ENCODE peak calls at places on chromosomes 16 and 17, in ten cellular contexts. One of them, this sample, is unnamed.

GRCh38 chr17:33127706-33128105 is 136.1 kb downstream of the SPACA3 start:
- DNase-seq in foreskin fibroblast: no peak
- DNase-seq in HFFc6: no peak
- DNase-seq in cardiac fibroblast: no peak
- DNase-seq in stomach: no peak
- DNase-seq in mesothelial cell of epicardium: no peak
- DNase-seq in HCT116: no peak
- DNase-seq in fibroblast of pulmonary artery: no peak
- DNase-seq in uterus: no peak
- DNase-seq in IMR-90: no peak
- DNase-seq in this sample: no peak

GRCh38 chr17:56830726-56831363 is 2.9 kb downstream of the C17orf67 start:
- DNase-seq in foreskin fibroblast: no peak
- DNase-seq in HFFc6: no peak
- DNase-seq in cardiac fibroblast: no peak
- DNase-seq in stomach: no peak
- DNase-seq in mesothelial cell of epicardium: no peak
- DNase-seq in HCT116: no peak
- DNase-seq in fibroblast of pulmonary artery: no peak
- DNase-seq in uterus: no peak
- DNase-seq in IMR-90: no peak
- DNase-seq in this sample: no peak

GRCh38 chr16:12819126-12820117 is 15.7 kb upstream of the CPPED1 start:
- DNase-seq in foreskin fibroblast: peak
- DNase-seq in HFFc6: peak
- DNase-seq in cardiac fibroblast: peak
- DNase-seq in stomach: peak
- DNase-seq in mesothelial cell of epicardium: peak
- DNase-seq in HCT116: peak
- DNase-seq in fibroblast of pulmonary artery: peak
- DNase-seq in uterus: peak
- DNase-seq in IMR-90: peak
- DNase-seq in this sample: peak

GRCh38 chr17:27224526-27225315 is 69.2 kb upstream of the WSB1 start:
- DNase-seq in foreskin fibroblast: peak
- DNase-seq in HFFc6: no peak
- DNase-seq in cardiac fibroblast: peak
- DNase-seq in stomach: no peak
- DNase-seq in mesothelial cell of epicardium: no peak
- DNase-seq in HCT116: no peak
- DNase-seq in fibroblast of pulmonary artery: no peak
- DNase-seq in uterus: no peak
- DNase-seq in IMR-90: no peak
- DNase-seq in this sample: no peak

GRCh38 chr17:79406316-79406715 is 204.5 kb downstream of the RBFOX3 start:
- DNase-seq in foreskin fibroblast: no peak
- DNase-seq in HFFc6: no peak
- DNase-seq in cardiac fibroblast: no peak
- DNase-seq in stomach: no peak
- DNase-seq in mesothelial cell of epicardium: no peak
- DNase-seq in HCT116: no peak
- DNase-seq in fibroblast of pulmonary artery: no peak
- DNase-seq in uterus: no peak
- DNase-seq in IMR-90: no peak
- DNase-seq in this sample: no peak

GRCh38 chr17:65987988-65988387 is 203.9 kb downstream of the CEP112 start:
- DNase-seq in foreskin fibroblast: peak
- DNase-seq in HFFc6: peak
- DNase-seq in cardiac fibroblast: peak
- DNase-seq in stomach: no peak
- DNase-seq in mesothelial cell of epicardium: no peak
- DNase-seq in HCT116: peak
- DNase-seq in fibroblast of pulmonary artery: peak
- DNase-seq in uterus: no peak
- DNase-seq in IMR-90: peak
- DNase-seq in this sample: no peak

GRCh38 chr17:60586288-60586974 is 13.6 kb upstream of the PPM1D start:
- DNase-seq in foreskin fibroblast: peak
- DNase-seq in HFFc6: no peak
- DNase-seq in cardiac fibroblast: peak
- DNase-seq in stomach: no peak
- DNase-seq in mesothelial cell of epicardium: no peak
- DNase-seq in HCT116: no peak
- DNase-seq in fibroblast of pulmonary artery: no peak
- DNase-seq in uterus: no peak
- DNase-seq in IMR-90: peak
- DNase-seq in this sample: no peak

GRCh38 chr17:17439971-17440843 is 36.6 kb upstream of the MED9 start:
- DNase-seq in foreskin fibroblast: peak
- DNase-seq in HFFc6: peak
- DNase-seq in cardiac fibroblast: peak
- DNase-seq in stomach: peak
- DNase-seq in mesothelial cell of epicardium: no peak
- DNase-seq in HCT116: peak
- DNase-seq in fibroblast of pulmonary artery: peak
- DNase-seq in uterus: peak
- DNase-seq in IMR-90: peak
- DNase-seq in this sample: no peak

GRCh38 chr16:21663889-21664647 is at the start of gene OTOA:
- DNase-seq in foreskin fibroblast: peak
- DNase-seq in HFFc6: no peak
- DNase-seq in cardiac fibroblast: no peak
- DNase-seq in stomach: no peak
- DNase-seq in mesothelial cell of epicardium: no peak
- DNase-seq in HCT116: no peak
- DNase-seq in fibroblast of pulmonary artery: no peak
- DNase-seq in uterus: no peak
- DNase-seq in IMR-90: no peak
- DNase-seq in this sample: no peak

GRCh38 chr17:29368926-29369325 is 21.2 kb upstream of the TAOK1 start:
- DNase-seq in foreskin fibroblast: no peak
- DNase-seq in HFFc6: no peak
- DNase-seq in cardiac fibroblast: no peak
- DNase-seq in stomach: no peak
- DNase-seq in mesothelial cell of epicardium: no peak
- DNase-seq in HCT116: no peak
- DNase-seq in fibroblast of pulmonary artery: no peak
- DNase-seq in uterus: no peak
- DNase-seq in IMR-90: peak
- DNase-seq in this sample: no peak

GRCh38 chr16:58716468-58716867 is 17.6 kb downstream of the GOT2 start:
- DNase-seq in foreskin fibroblast: no peak
- DNase-seq in HFFc6: no peak
- DNase-seq in cardiac fibroblast: no peak
- DNase-seq in stomach: no peak
- DNase-seq in mesothelial cell of epicardium: no peak
- DNase-seq in HCT116: no peak
- DNase-seq in fibroblast of pulmonary artery: no peak
- DNase-seq in uterus: no peak
- DNase-seq in IMR-90: peak
- DNase-seq in this sample: no peak

GRCh38 chr16:88527937-88528743 is 42.1 kb upstream of the ZC3H18 start:
- DNase-seq in foreskin fibroblast: no peak
- DNase-seq in HFFc6: no peak
- DNase-seq in cardiac fibroblast: no peak
- DNase-seq in stomach: no peak
- DNase-seq in mesothelial cell of epicardium: no peak
- DNase-seq in HCT116: no peak
- DNase-seq in fibroblast of pulmonary artery: no peak
- DNase-seq in uterus: no peak
- DNase-seq in IMR-90: no peak
- DNase-seq in this sample: no peak

GRCh38 chr17:74860229-74860998 is 729 bp upstream of the GRIN2C start:
- DNase-seq in foreskin fibroblast: peak
- DNase-seq in HFFc6: no peak
- DNase-seq in cardiac fibroblast: no peak
- DNase-seq in stomach: no peak
- DNase-seq in mesothelial cell of epicardium: no peak
- DNase-seq in HCT116: no peak
- DNase-seq in fibroblast of pulmonary artery: no peak
- DNase-seq in uterus: no peak
- DNase-seq in IMR-90: no peak
- DNase-seq in this sample: no peak

GRCh38 chr17:74860999-74861553 is 1.4 kb upstream of the GRIN2C start:
- DNase-seq in foreskin fibroblast: no peak
- DNase-seq in HFFc6: no peak
- DNase-seq in cardiac fibroblast: no peak
- DNase-seq in stomach: no peak
- DNase-seq in mesothelial cell of epicardium: no peak
- DNase-seq in HCT116: no peak
- DNase-seq in fibroblast of pulmonary artery: no peak
- DNase-seq in uterus: no peak
- DNase-seq in IMR-90: no peak
- DNase-seq in this sample: no peak

GRCh38 chr17:74861554-74862107 is 1.9 kb upstream of the GRIN2C start:
- DNase-seq in foreskin fibroblast: peak
- DNase-seq in HFFc6: no peak
- DNase-seq in cardiac fibroblast: no peak
- DNase-seq in stomach: no peak
- DNase-seq in mesothelial cell of epicardium: no peak
- DNase-seq in HCT116: no peak
- DNase-seq in fibroblast of pulmonary artery: no peak
- DNase-seq in uterus: no peak
- DNase-seq in IMR-90: no peak
- DNase-seq in this sample: no peak

GRCh38 chr17:74858672-74859438 is 830 bp downstream of the GRIN2C start:
- DNase-seq in foreskin fibroblast: no peak
- DNase-seq in HFFc6: no peak
- DNase-seq in cardiac fibroblast: no peak
- DNase-seq in stomach: no peak
- DNase-seq in mesothelial cell of epicardium: no peak
- DNase-seq in HCT116: no peak
- DNase-seq in fibroblast of pulmonary artery: no peak
- DNase-seq in uterus: no peak
- DNase-seq in IMR-90: no peak
- DNase-seq in this sample: no peak

GRCh38 chr17:74859439-74860228 is at the start of gene GRIN2C:
- DNase-seq in foreskin fibroblast: peak
- DNase-seq in HFFc6: no peak
- DNase-seq in cardiac fibroblast: no peak
- DNase-seq in stomach: no peak
- DNase-seq in mesothelial cell of epicardium: no peak
- DNase-seq in HCT116: no peak
- DNase-seq in fibroblast of pulmonary artery: no peak
- DNase-seq in uterus: no peak
- DNase-seq in IMR-90: no peak
- DNase-seq in this sample: no peak
- TF ChIP-seq CTCF in foreskin fibroblast: peak
- TF ChIP-seq CTCF in HFFc6: peak
- TF ChIP-seq CTCF in cardiac fibroblast: no peak
- TF ChIP-seq CTCF in stomach: no peak
- TF ChIP-seq CTCF in mesothelial cell of epicardium: peak
- TF ChIP-seq CTCF in HCT116: no peak
- TF ChIP-seq CTCF in fibroblast of pulmonary artery: no peak
- TF ChIP-seq CTCF in uterus: no peak
- TF ChIP-seq CTCF in IMR-90: peak
- TF ChIP-seq CTCF in this sample: no peak

DNA sequence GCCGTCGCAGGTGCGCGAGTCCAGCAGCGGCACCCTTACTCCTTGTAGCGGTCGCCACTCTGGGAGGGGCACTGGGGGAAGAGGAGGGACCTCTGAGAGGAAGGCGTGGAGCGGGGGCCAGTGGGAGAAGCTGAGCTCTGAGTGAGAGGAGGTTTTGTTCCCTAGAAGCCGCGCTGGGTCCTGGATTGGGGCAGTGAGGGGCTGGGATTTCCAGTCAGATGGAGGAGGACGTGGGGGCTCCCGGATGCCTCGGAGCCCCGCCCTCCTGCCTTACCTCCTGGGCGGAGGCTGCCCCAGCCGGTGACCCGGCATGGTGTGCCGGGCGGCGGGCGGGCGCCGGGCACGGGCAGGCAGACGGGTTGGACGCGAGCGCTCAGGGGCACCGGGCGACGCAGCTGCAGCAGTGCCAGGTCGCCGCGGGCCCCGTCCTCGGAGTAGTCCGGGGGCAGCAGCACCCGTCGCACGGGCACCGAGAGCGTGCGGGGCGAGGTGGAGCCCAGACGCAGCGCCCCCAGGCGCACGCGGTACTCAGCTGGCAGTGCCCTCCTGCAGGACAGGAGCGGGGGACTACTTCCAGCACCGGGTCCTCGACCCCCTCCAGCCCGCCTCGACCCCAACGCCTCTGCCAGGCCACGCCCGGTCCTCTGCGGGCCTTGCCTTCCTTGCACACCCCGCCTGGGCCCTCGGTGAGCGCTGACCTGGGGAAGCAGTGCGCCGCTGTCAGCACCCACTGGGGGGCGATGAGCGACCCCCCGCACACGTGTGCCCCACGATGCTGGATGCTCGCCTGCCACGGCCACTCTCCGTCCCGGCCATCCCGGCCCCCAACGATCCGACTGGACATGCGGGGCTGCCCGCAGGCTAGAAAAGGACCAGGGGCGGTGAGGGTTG is 2.0 kb downstream of the PRSS33 start:
- DNase-seq in foreskin fibroblast: no peak
- DNase-seq in HFFc6: no peak
- DNase-seq in cardiac fibroblast: no peak
- DNase-seq in stomach: no peak
- DNase-seq in mesothelial cell of epicardium: no peak
- DNase-seq in HCT116: no peak
- DNase-seq in fibroblast of pulmonary artery: no peak
- DNase-seq in uterus: peak
- DNase-seq in IMR-90: no peak
- DNase-seq in this sample: peak
- TF ChIP-seq CTCF in foreskin fibroblast: no peak
- TF ChIP-seq CTCF in HFFc6: peak
- TF ChIP-seq CTCF in cardiac fibroblast: no peak
- TF ChIP-seq CTCF in stomach: no peak
- TF ChIP-seq CTCF in mesothelial cell of epicardium: no peak
- TF ChIP-seq CTCF in HCT116: no peak
- TF ChIP-seq CTCF in fibroblast of pulmonary artery: no peak
- TF ChIP-seq CTCF in uterus: no peak
- TF ChIP-seq CTCF in IMR-90: peak
- TF ChIP-seq CTCF in this sample: no peak

GRCh38 chr16:86567701-86568571 is 1.3 kb downstream of the FOXC2 start:
- DNase-seq in foreskin fibroblast: peak
- DNase-seq in HFFc6: no peak
- DNase-seq in cardiac fibroblast: peak
- DNase-seq in stomach: no peak
- DNase-seq in mesothelial cell of epicardium: no peak
- DNase-seq in HCT116: no peak
- DNase-seq in fibroblast of pulmonary artery: peak
- DNase-seq in uterus: no peak
- DNase-seq in IMR-90: peak
- DNase-seq in this sample: no peak
- TF ChIP-seq CTCF in foreskin fibroblast: no peak
- TF ChIP-seq CTCF in HFFc6: peak
- TF ChIP-seq CTCF in cardiac fibroblast: no peak
- TF ChIP-seq CTCF in stomach: no peak
- TF ChIP-seq CTCF in mesothelial cell of epicardium: no peak
- TF ChIP-seq CTCF in HCT116: no peak
- TF ChIP-seq CTCF in fibroblast of pulmonary artery: no peak
- TF ChIP-seq CTCF in uterus: no peak
- TF ChIP-seq CTCF in IMR-90: peak
- TF ChIP-seq CTCF in this sample: no peak

DNA sequence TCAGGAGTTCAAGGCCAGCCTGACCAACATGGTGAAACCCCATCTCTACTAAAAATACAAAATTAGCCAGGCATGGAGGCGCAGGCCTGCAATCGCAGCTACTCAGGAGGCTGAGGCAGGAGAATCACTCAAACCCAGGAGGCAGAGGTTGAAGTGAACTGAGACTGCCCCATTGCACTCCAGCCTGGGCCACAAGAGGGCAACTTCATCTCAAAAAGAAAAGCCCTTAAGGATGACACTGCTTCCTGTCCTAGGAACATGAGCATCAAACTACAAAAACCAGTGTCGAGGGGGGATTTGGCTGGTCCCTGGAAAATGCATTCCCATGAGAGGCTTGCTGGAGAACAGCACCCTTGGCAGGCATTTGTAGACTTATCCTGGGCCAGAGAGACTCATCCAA is 449.5 kb upstream of the PSMD7 start:
- DNase-seq in foreskin fibroblast: no peak
- DNase-seq in HFFc6: no peak
- DNase-seq in cardiac fibroblast: no peak
- DNase-seq in stomach: no peak
- DNase-seq in mesothelial cell of epicardium: no peak
- DNase-seq in HCT116: no peak
- DNase-seq in fibroblast of pulmonary artery: no peak
- DNase-seq in uterus: no peak
- DNase-seq in IMR-90: no peak
- DNase-seq in this sample: no peak
- TF ChIP-seq CTCF in foreskin fibroblast: no peak
- TF ChIP-seq CTCF in HFFc6: no peak
- TF ChIP-seq CTCF in cardiac fibroblast: no peak
- TF ChIP-seq CTCF in stomach: no peak
- TF ChIP-seq CTCF in mesothelial cell of epicardium: no peak
- TF ChIP-seq CTCF in HCT116: no peak
- TF ChIP-seq CTCF in fibroblast of pulmonary artery: no peak
- TF ChIP-seq CTCF in uterus: no peak
- TF ChIP-seq CTCF in IMR-90: no peak
- TF ChIP-seq CTCF in this sample: no peak